ENCODE peak calls at places on chromosomes 2 and 18, in ten cellular contexts. Y, L, B, S, D, R, K, E, T and W are unnamed samples.
A peak's percentile ranks its signal among the peaks of the same experiment; 100 is the strongest.

GRCh38 chr2:201923436-201923975 is 110.1 kb upstream of the FZD7 start:
- DNase-seq in Y (no peak), L (no peak), B (no peak), S (no peak), D (no peak), R (no peak), K (no peak), E (no peak), T (no peak), W (no peak)

GRCh38 chr18:48035556-48035860 is 105.0 kb upstream of the SMAD2 start:
- DNase-seq in Y (no peak), L (no peak), B (no peak), S (no peak), D (no peak), R (no peak), K (no peak), E (no peak), T (no peak), W (no peak)

GRCh38 chr2:156908825-156909224 is 348.7 kb upstream of the GALNT5 start:
- DNase-seq in Y (peak; percentile 3), L (no peak), B (no peak), S (no peak), D (peak; percentile 73), R (no peak), K (peak; percentile 87), E (no peak), T (peak; percentile 60), W (peak; percentile 61)

GRCh38 chr2:14632133-14632936 is at the start of gene LRATD1:
- DNase-seq in Y (no peak), L (no peak), B (no peak), S (no peak), D (peak; percentile 86), R (peak; percentile 62), K (peak; percentile 86), E (peak; percentile 93), T (peak; percentile 5), W (peak; percentile 81)

GRCh38 chr2:1704606-1705556 is 39.4 kb downstream of the PXDN start:
- DNase-seq in Y (no peak), L (no peak), B (no peak), S (no peak), D (no peak), R (no peak), K (no peak), E (no peak), T (no peak), W (no peak)

GRCh38 chr2:182240862-182241371 is 185.9 kb downstream of the PDE1A start:
- DNase-seq in Y (no peak), L (no peak), B (no peak), S (no peak), D (peak; percentile 40), R (peak; percentile 16), K (peak; percentile 48), E (no peak), T (peak; percentile 41), W (no peak)

GRCh38 chr18:9433616-9434239 is 41.6 kb upstream of the RALBP1 start:
- DNase-seq in Y (no peak), L (no peak), B (no peak), S (no peak), D (no peak), R (peak; percentile 70), K (no peak), E (no peak), T (no peak), W (no peak)

GRCh38 chr18:26621161-26622026 is 73.0 kb upstream of the KCTD1 start:
- DNase-seq in Y (no peak), L (peak; percentile 20), B (no peak), S (no peak), D (peak; percentile 26), R (no peak), K (peak; percentile 35), E (peak; percentile 21), T (peak; percentile 33), W (peak; percentile 47)

GRCh38 chr2:102004588-102004987 is 12.8 kb downstream of the IL1R2 start:
- DNase-seq in Y (no peak), L (no peak), B (no peak), S (no peak), D (no peak), R (no peak), K (no peak), E (no peak), T (peak; percentile 25), W (no peak)

GRCh38 chr18:12046046-12046750 is 47.4 kb upstream of the ANKRD62 start:
- DNase-seq in Y (no peak), L (no peak), B (no peak), S (no peak), D (no peak), R (no peak), K (no peak), E (no peak), T (no peak), W (no peak)

GRCh38 chr18:44840053-44840826 is 159.6 kb downstream of the SETBP1 start:
- DNase-seq in Y (no peak), L (no peak), B (no peak), S (no peak), D (no peak), R (peak; percentile 89), K (no peak), E (no peak), T (peak; percentile 80), W (no peak)

GRCh38 chr2:39494784-39495251 is 57.7 kb upstream of the MAP4K3 start:
- DNase-seq in Y (peak; percentile 97), L (no peak), B (no peak), S (no peak), D (peak; percentile 99), R (no peak), K (peak; percentile 93), E (no peak), T (peak; percentile 96), W (peak; percentile 85)

GRCh38 chr2:236665572-236666118 is 96.0 kb downstream of the ACKR3 start:
- DNase-seq in Y (no peak), L (no peak), B (no peak), S (no peak), D (peak; percentile 26), R (no peak), K (peak; percentile 15), E (no peak), T (no peak), W (no peak)

GRCh38 chr18:44067201-44067600 is 613.5 kb upstream of the SETBP1 start:
- DNase-seq in Y (no peak), L (no peak), B (no peak), S (no peak), D (no peak), R (no peak), K (no peak), E (no peak), T (no peak), W (no peak)

GRCh38 chr2:79511320-79511951 is 1.4 kb upstream of the CTNNA2 start:
- DNase-seq in Y (no peak), L (no peak), B (no peak), S (no peak), D (peak; percentile 21), R (no peak), K (peak; percentile 66), E (peak; percentile 62), T (peak; percentile 25), W (peak; percentile 15)

GRCh38 chr2:7845332-7845731 is 836.5 kb upstream of the ID2 start:
- DNase-seq in Y (peak; percentile 73), L (no peak), B (no peak), S (no peak), D (peak; percentile 79), R (no peak), K (peak; percentile 73), E (no peak), T (peak; percentile 96), W (peak; percentile 95)

GRCh38 chr2:173354073-173354600 is 535 bp upstream of the CDCA7 start:
- DNase-seq in Y (no peak), L (no peak), B (no peak), S (no peak), D (no peak), R (no peak), K (no peak), E (no peak), T (peak; percentile 4), W (peak; percentile 17)

GRCh38 chr2:17857016-17857415 is 21.5 kb upstream of the KCNS3 start:
- DNase-seq in Y (no peak), L (no peak), B (no peak), S (no peak), D (peak; percentile 22), R (no peak), K (peak; percentile 33), E (no peak), T (no peak), W (peak; percentile 15)

GRCh38 chr2:140891614-140892212 is 1239.1 kb downstream of the LRP1B start:
- DNase-seq in Y (no peak), L (no peak), B (no peak), S (no peak), D (no peak), R (no peak), K (no peak), E (no peak), T (no peak), W (no peak)

GRCh38 chr2:160427629-160428424 is 65.8 kb downstream of the RBMS1 start:
- DNase-seq in Y (no peak), L (no peak), B (peak; percentile 80), S (no peak), D (peak; percentile 64), R (no peak), K (peak; percentile 76), E (no peak), T (peak; percentile 94), W (peak; percentile 85)

GRCh38 chr2:58354230-58354629 is 113.1 kb upstream of the FANCL start:
- DNase-seq in Y (no peak), L (no peak), B (no peak), S (no peak), D (no peak), R (no peak), K (no peak), E (no peak), T (no peak), W (no peak)

GRCh38 chr2:21429747-21430146 is 306.0 kb downstream of the TDRD15 start:
- DNase-seq in Y (no peak), L (no peak), B (no peak), S (no peak), D (no peak), R (no peak), K (no peak), E (no peak), T (no peak), W (no peak)

GRCh38 chr2:238123991-238124470 is 14.4 kb upstream of the KLHL30 start:
- DNase-seq in Y (no peak), L (no peak), B (no peak), S (no peak), D (no peak), R (no peak), K (no peak), E (no peak), T (no peak), W (no peak)

GRCh38 chr2:55460562-55460961 is 40.9 kb upstream of the CCDC88A start:
- DNase-seq in Y (no peak), L (no peak), B (no peak), S (no peak), D (peak; percentile 31), R (no peak), K (no peak), E (no peak), T (peak; percentile 40), W (peak; percentile 59)

GRCh38 chr18:70781860-70782453 is 493.1 kb downstream of the SOCS6 start:
- DNase-seq in Y (no peak), L (peak; percentile 20), B (peak; percentile 78), S (peak; percentile 17), D (peak; percentile 3), R (peak; percentile 33), K (peak; percentile 18), E (peak; percentile 51), T (peak; percentile 60), W (peak; percentile 20)

GRCh38 chr2:38099096-38099997 is 23.4 kb upstream of the CYP1B1 start:
- DNase-seq in Y (no peak), L (no peak), B (no peak), S (no peak), D (no peak), R (no peak), K (no peak), E (no peak), T (no peak), W (peak; percentile 27)

GRCh38 chr2:179049546-179050311 is at the start of gene CCDC141:
- DNase-seq in Y (no peak), L (peak; percentile 31), B (no peak), S (no peak), D (no peak), R (no peak), K (no peak), E (no peak), T (peak; percentile 22), W (no peak)

GRCh38 chr2:57842531-57842930 is 204.1 kb upstream of the VRK2 start:
- DNase-seq in Y (no peak), L (no peak), B (no peak), S (no peak), D (peak; percentile 10), R (no peak), K (peak; percentile 59), E (no peak), T (peak; percentile 21), W (no peak)